ENCODE peak calls at places on chromosome 20, in five cellular contexts. W is fibroblast of mammary gland, V is HFFc6, Z is endothelial cell, U is psoas muscle. G is an unnamed sample.

GRCh38 chr20:37892001-37892400 is 10.9 kb upstream of the VSTM2L start:
- DNase-seq in W (no peak), V (no peak), Z (no peak), U (no peak), G (no peak)

GRCh38 chr20:10504893-10505292 is 69.8 kb downstream of the SLX4IP start:
- DNase-seq in W (peak; percentile 83), V (no peak), Z (no peak), U (no peak), G (peak; percentile 42)

GRCh38 chr20:53077373-53078205 is 105.4 kb downstream of the TSHZ2 start:
- DNase-seq in W (peak; percentile 87), V (no peak), Z (no peak), U (no peak), G (no peak)

GRCh38 chr20:53149184-53149651 is 177.1 kb downstream of the TSHZ2 start:
- DNase-seq in W (no peak), V (no peak), Z (no peak), U (no peak), G (no peak)

GRCh38 chr20:20480689-20481088 is 112.8 kb downstream of the INSM1 start:
- DNase-seq in W (peak; percentile 88), V (peak; percentile 67), Z (no peak), U (no peak), G (peak; percentile 69)

GRCh38 chr20:62025394-62025793 is 40.3 kb downstream of the TAF4 start:
- DNase-seq in W (no peak), V (peak; percentile 4), Z (no peak), U (peak; percentile 58), G (no peak)

GRCh38 chr20:25865715-25866656 is 169.3 kb upstream of the ZNF337 start:
- DNase-seq in W (peak; percentile 66), V (peak; percentile 73), Z (peak; percentile 77), U (peak; percentile 90), G (peak; percentile 83)

GRCh38 chr20:10492065-10492464 is 57.0 kb downstream of the SLX4IP start:
- DNase-seq in W (peak; percentile 82), V (no peak), Z (no peak), U (no peak), G (peak; percentile 70)

GRCh38 chr20:542777-543368 is 717 bp downstream of the CSNK2A1 start:
- DNase-seq in W (no peak), V (no peak), Z (no peak), U (peak; percentile 52), G (peak; percentile 6)

GRCh38 chr20:36528176-36528874 is 13.0 kb upstream of the MYL9 start:
- DNase-seq in W (no peak), V (no peak), Z (no peak), U (no peak), G (no peak)

GRCh38 chr20:44089987-44090674 is 96.9 kb downstream of the JPH2 start:
- DNase-seq in W (peak; percentile 80), V (peak; percentile 70), Z (no peak), U (no peak), G (peak; percentile 67)

GRCh38 chr20:44619294-44619693 is 32.2 kb downstream of the ADA start:
- DNase-seq in W (no peak), V (no peak), Z (no peak), U (no peak), G (no peak)

GRCh38 chr20:24682496-24683090 is 213.2 kb downstream of the SYNDIG1 start:
- DNase-seq in W (no peak), V (no peak), Z (no peak), U (no peak), G (no peak)

GRCh38 chr20:17023811-17024210 is 203.0 kb upstream of the PCSK2 start:
- DNase-seq in W (no peak), V (no peak), Z (no peak), U (no peak), G (no peak)

GRCh38 chr20:45032276-45032675 is 66.0 kb downstream of the STK4 start:
- DNase-seq in W (no peak), V (no peak), Z (no peak), U (no peak), G (no peak)

GRCh38 chr20:63469019-63469712 is 3.3 kb downstream of the KCNQ2 start:
- DNase-seq in W (no peak), V (no peak), Z (no peak), U (no peak), G (no peak)

GRCh38 chr20:35226775-35227681 is 538 bp downstream of the MMP24 start:
- DNase-seq in W (peak; percentile 40), V (no peak), Z (peak; percentile 79), U (no peak), G (peak; percentile 34)

GRCh38 chr20:14477125-14477524 is 139.7 kb upstream of the FLRT3 start:
- DNase-seq in W (peak; percentile 89), V (no peak), Z (no peak), U (no peak), G (peak; percentile 14)

GRCh38 chr20:55978550-55978949 is 26.8 kb downstream of the CBLN4 start:
- DNase-seq in W (no peak), V (no peak), Z (no peak), U (no peak), G (no peak)

GRCh38 chr20:3282271-3283221 is 43.6 kb upstream of the SLC4A11 start:
- DNase-seq in W (no peak), V (no peak), Z (no peak), U (no peak), G (no peak)

GRCh38 chr20:58634818-58635665 is 16.0 kb upstream of the STX16 start:
- DNase-seq in W (no peak), V (no peak), Z (no peak), U (no peak), G (no peak)

GRCh38 chr20:57568088-57568896 is 7.4 kb downstream of the PCK1 start:
- DNase-seq in W (no peak), V (no peak), Z (no peak), U (no peak), G (no peak)

GRCh38 chr20:364905-365794 is 15.4 kb upstream of the TRIB3 start:
- DNase-seq in W (peak; percentile 57), V (peak; percentile 64), Z (no peak), U (no peak), G (peak; percentile 29)

GRCh38 chr20:24148372-24148771 is 159.8 kb upstream of the GGTLC1 start:
- DNase-seq in W (no peak), V (no peak), Z (no peak), U (no peak), G (no peak)

GRCh38 chr20:47142782-47143170 is 213.7 kb downstream of the ZMYND8 start:
- DNase-seq in W (no peak), V (no peak), Z (no peak), U (no peak), G (no peak)

GRCh38 chr20:47141350-47141921 is 215.1 kb downstream of the ZMYND8 start:
- DNase-seq in W (no peak), V (no peak), Z (no peak), U (no peak), G (no peak)

GRCh38 chr20:47141941-47142781 is 214.3 kb downstream of the ZMYND8 start:
- DNase-seq in W (no peak), V (no peak), Z (no peak), U (no peak), G (peak; percentile 87)

GRCh38 chr20:47137231-47137865 is 219.2 kb downstream of the ZMYND8 start:
- DNase-seq in W (peak; percentile 41), V (peak; percentile 37), Z (no peak), U (no peak), G (peak; percentile 24)

GRCh38 chr20:47139934-47140333 is 216.6 kb downstream of the ZMYND8 start:
- DNase-seq in W (no peak), V (no peak), Z (no peak), U (no peak), G (no peak)
- TF ChIP-seq CTCF in W (no peak), V (no peak), Z (no peak), U (no peak), G (no peak)

GRCh38 chr20:33323236-33323635 is 40.2 kb downstream of the BPIFB1 start:
- DNase-seq in W (no peak), V (no peak), Z (no peak), U (no peak), G (no peak)
- TF ChIP-seq CTCF in W (no peak), V (no peak), Z (no peak), U (no peak), G (no peak)

GRCh38 chr20:51516855-51517254 is 25.7 kb downstream of the NFATC2 start:
- DNase-seq in W (no peak), V (no peak), Z (no peak), U (no peak), G (no peak)
- TF ChIP-seq CTCF in W (no peak), V (no peak), Z (no peak), U (no peak), G (no peak)

GRCh38 chr20:6819599-6819998 is 52.1 kb downstream of the BMP2 start:
- DNase-seq in W (no peak), V (no peak), Z (no peak), U (no peak), G (peak; percentile 18)
- TF ChIP-seq CTCF in W (no peak), V (no peak), Z (no peak), U (no peak), G (peak; percentile 16)

GRCh38 chr20:49560186-49560585 is 7.8 kb downstream of the PTGIS start:
- DNase-seq in W (no peak), V (no peak), Z (no peak), U (no peak), G (no peak)
- TF ChIP-seq CTCF in W (no peak), V (no peak), Z (no peak), U (no peak), G (no peak)

G was measured in cardiac fibroblast.